ENCODE peak calls at places on chromosomes 5 and 9, in nine cellular contexts. One of them, this sample, is unnamed.

GRCh38 chr9:3437031-3437430 is 88.8 kb downstream of the RFX3 start:
- DNase-seq in astrocyte of the spinal cord: no peak
- DNase-seq in progenitor cell of endocrine pancreas: no peak
- DNase-seq in OCI-LY7: no peak
- DNase-seq in epithelial cell of proximal tubule: no peak
- DNase-seq in PC-9: no peak
- DNase-seq in B cell: no peak
- DNase-seq in mesothelial cell of epicardium: no peak
- DNase-seq in choroid plexus epithelial cell: no peak
- DNase-seq in this sample: no peak

GRCh38 chr5:33305530-33305929 is 135.2 kb upstream of the TARS1 start:
- DNase-seq in astrocyte of the spinal cord: no peak
- DNase-seq in progenitor cell of endocrine pancreas: no peak
- DNase-seq in OCI-LY7: no peak
- DNase-seq in epithelial cell of proximal tubule: no peak
- DNase-seq in PC-9: no peak
- DNase-seq in B cell: no peak
- DNase-seq in mesothelial cell of epicardium: no peak
- DNase-seq in choroid plexus epithelial cell: no peak
- DNase-seq in this sample: no peak

GRCh38 chr9:90698874-90699440 is 56.3 kb upstream of the DIRAS2 start:
- DNase-seq in astrocyte of the spinal cord: no peak
- DNase-seq in progenitor cell of endocrine pancreas: no peak
- DNase-seq in OCI-LY7: no peak
- DNase-seq in epithelial cell of proximal tubule: no peak
- DNase-seq in PC-9: no peak
- DNase-seq in B cell: no peak
- DNase-seq in mesothelial cell of epicardium: no peak
- DNase-seq in choroid plexus epithelial cell: no peak
- DNase-seq in this sample: no peak

GRCh38 chr9:121815556-121816448 is 164.4 kb downstream of the DAB2IP start:
- DNase-seq in astrocyte of the spinal cord: no peak
- DNase-seq in progenitor cell of endocrine pancreas: no peak
- DNase-seq in OCI-LY7: no peak
- DNase-seq in epithelial cell of proximal tubule: no peak
- DNase-seq in PC-9: no peak
- DNase-seq in B cell: no peak
- DNase-seq in mesothelial cell of epicardium: no peak
- DNase-seq in choroid plexus epithelial cell: no peak
- DNase-seq in this sample: no peak

GRCh38 chr5:133944263-133945230 is 23.9 kb downstream of the C5orf15 start:
- DNase-seq in astrocyte of the spinal cord: peak
- DNase-seq in progenitor cell of endocrine pancreas: peak
- DNase-seq in OCI-LY7: peak
- DNase-seq in epithelial cell of proximal tubule: no peak
- DNase-seq in PC-9: peak
- DNase-seq in B cell: no peak
- DNase-seq in mesothelial cell of epicardium: peak
- DNase-seq in choroid plexus epithelial cell: peak
- DNase-seq in this sample: peak

GRCh38 chr9:87071473-87071872 is 124.2 kb upstream of the GAS1 start:
- DNase-seq in astrocyte of the spinal cord: no peak
- DNase-seq in progenitor cell of endocrine pancreas: no peak
- DNase-seq in OCI-LY7: no peak
- DNase-seq in epithelial cell of proximal tubule: no peak
- DNase-seq in PC-9: no peak
- DNase-seq in B cell: no peak
- DNase-seq in mesothelial cell of epicardium: no peak
- DNase-seq in choroid plexus epithelial cell: no peak
- DNase-seq in this sample: no peak

GRCh38 chr5:33675958-33676464 is 215.8 kb downstream of the ADAMTS12 start:
- DNase-seq in astrocyte of the spinal cord: no peak
- DNase-seq in progenitor cell of endocrine pancreas: no peak
- DNase-seq in OCI-LY7: peak
- DNase-seq in epithelial cell of proximal tubule: no peak
- DNase-seq in PC-9: no peak
- DNase-seq in B cell: peak
- DNase-seq in mesothelial cell of epicardium: no peak
- DNase-seq in choroid plexus epithelial cell: no peak
- DNase-seq in this sample: peak

GRCh38 chr5:155883966-155884555 is 442.9 kb upstream of the SGCD start:
- DNase-seq in astrocyte of the spinal cord: no peak
- DNase-seq in progenitor cell of endocrine pancreas: no peak
- DNase-seq in OCI-LY7: no peak
- DNase-seq in epithelial cell of proximal tubule: no peak
- DNase-seq in PC-9: no peak
- DNase-seq in B cell: no peak
- DNase-seq in mesothelial cell of epicardium: no peak
- DNase-seq in choroid plexus epithelial cell: no peak
- DNase-seq in this sample: no peak

DNA sequence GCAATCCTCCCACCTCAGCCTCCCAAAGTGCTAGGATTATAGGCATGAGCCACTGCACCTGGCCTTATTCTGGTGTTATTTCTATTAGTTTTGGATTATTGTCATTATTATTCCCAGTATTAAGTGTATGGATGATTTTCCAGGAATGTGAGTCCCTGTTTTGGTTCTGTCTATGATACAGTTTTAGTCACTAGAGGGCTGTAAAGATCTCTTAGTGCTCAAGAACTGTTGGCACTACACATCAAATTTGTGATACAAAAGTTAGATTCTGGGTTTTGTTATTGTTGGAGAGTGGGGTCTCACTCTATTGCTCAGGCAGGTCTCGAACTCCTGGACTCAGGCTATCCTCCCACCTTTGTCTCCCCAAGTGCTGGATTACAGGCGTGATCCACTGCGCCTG is 12.1 kb downstream of the CCL28 start:
- DNase-seq in astrocyte of the spinal cord: peak
- DNase-seq in progenitor cell of endocrine pancreas: no peak
- DNase-seq in OCI-LY7: no peak
- DNase-seq in epithelial cell of proximal tubule: no peak
- DNase-seq in PC-9: no peak
- DNase-seq in B cell: no peak
- DNase-seq in mesothelial cell of epicardium: no peak
- DNase-seq in choroid plexus epithelial cell: peak
- DNase-seq in this sample: no peak
- TF ChIP-seq CTCF in astrocyte of the spinal cord: peak
- TF ChIP-seq CTCF in progenitor cell of endocrine pancreas: no peak
- TF ChIP-seq CTCF in OCI-LY7: peak
- TF ChIP-seq CTCF in epithelial cell of proximal tubule: peak
- TF ChIP-seq CTCF in PC-9: peak
- TF ChIP-seq CTCF in B cell: no peak
- TF ChIP-seq CTCF in mesothelial cell of epicardium: no peak
- TF ChIP-seq CTCF in choroid plexus epithelial cell: peak
- TF ChIP-seq CTCF in this sample: no peak

DNA sequence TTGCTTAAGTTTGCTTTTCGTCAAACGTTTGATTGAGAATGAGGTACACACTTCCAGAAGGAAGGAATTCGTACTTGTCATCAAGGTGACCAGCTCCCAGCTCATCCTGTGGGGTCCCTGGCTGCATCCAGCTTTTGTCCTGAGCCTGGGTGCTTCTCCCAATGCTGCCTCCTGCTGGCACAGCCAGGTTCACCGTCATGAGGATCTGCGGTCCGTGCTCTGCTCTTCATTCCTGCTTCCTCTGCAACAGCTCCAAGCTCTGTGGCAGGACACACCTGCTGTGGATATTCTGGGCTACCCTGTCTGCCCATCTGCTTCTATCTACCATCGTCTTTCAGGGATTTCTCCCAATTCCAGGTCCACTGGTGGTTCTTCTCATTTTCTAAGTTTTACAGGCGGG is 13.3 kb upstream of the UBE2QL1 start:
- DNase-seq in astrocyte of the spinal cord: no peak
- DNase-seq in progenitor cell of endocrine pancreas: peak
- DNase-seq in OCI-LY7: peak
- DNase-seq in epithelial cell of proximal tubule: no peak
- DNase-seq in PC-9: no peak
- DNase-seq in B cell: no peak
- DNase-seq in mesothelial cell of epicardium: no peak
- DNase-seq in choroid plexus epithelial cell: peak
- DNase-seq in this sample: no peak
- TF ChIP-seq CTCF in astrocyte of the spinal cord: peak
- TF ChIP-seq CTCF in progenitor cell of endocrine pancreas: peak
- TF ChIP-seq CTCF in OCI-LY7: peak
- TF ChIP-seq CTCF in epithelial cell of proximal tubule: peak
- TF ChIP-seq CTCF in PC-9: peak
- TF ChIP-seq CTCF in B cell: no peak
- TF ChIP-seq CTCF in mesothelial cell of epicardium: peak
- TF ChIP-seq CTCF in choroid plexus epithelial cell: peak
- TF ChIP-seq CTCF in this sample: peak

DNA sequence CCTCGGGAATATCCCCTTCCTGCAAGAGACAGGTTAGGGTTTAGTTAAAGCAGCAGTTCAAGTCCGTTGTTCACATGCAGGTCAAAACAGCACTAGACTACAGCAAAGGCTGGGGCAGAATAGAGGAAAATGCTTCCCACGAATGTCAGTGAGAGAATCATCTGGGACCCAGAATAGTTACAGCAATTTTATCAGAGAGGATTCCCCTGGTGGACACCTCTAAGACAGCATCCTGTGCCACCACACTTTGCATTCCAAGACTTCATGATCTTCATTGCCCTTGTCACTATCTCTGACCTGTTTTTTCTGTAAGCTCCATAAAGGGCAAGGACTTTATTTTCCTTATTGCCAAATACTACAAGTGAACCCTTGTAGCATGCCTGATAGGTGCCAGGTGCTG is 12.9 kb downstream of the GRXCR2 start:
- DNase-seq in astrocyte of the spinal cord: no peak
- DNase-seq in progenitor cell of endocrine pancreas: no peak
- DNase-seq in OCI-LY7: no peak
- DNase-seq in epithelial cell of proximal tubule: no peak
- DNase-seq in PC-9: no peak
- DNase-seq in B cell: no peak
- DNase-seq in mesothelial cell of epicardium: no peak
- DNase-seq in choroid plexus epithelial cell: no peak
- DNase-seq in this sample: no peak
- TF ChIP-seq CTCF in astrocyte of the spinal cord: peak
- TF ChIP-seq CTCF in progenitor cell of endocrine pancreas: peak
- TF ChIP-seq CTCF in OCI-LY7: no peak
- TF ChIP-seq CTCF in epithelial cell of proximal tubule: peak
- TF ChIP-seq CTCF in PC-9: no peak
- TF ChIP-seq CTCF in B cell: no peak
- TF ChIP-seq CTCF in mesothelial cell of epicardium: peak
- TF ChIP-seq CTCF in choroid plexus epithelial cell: peak
- TF ChIP-seq CTCF in this sample: no peak

DNA sequence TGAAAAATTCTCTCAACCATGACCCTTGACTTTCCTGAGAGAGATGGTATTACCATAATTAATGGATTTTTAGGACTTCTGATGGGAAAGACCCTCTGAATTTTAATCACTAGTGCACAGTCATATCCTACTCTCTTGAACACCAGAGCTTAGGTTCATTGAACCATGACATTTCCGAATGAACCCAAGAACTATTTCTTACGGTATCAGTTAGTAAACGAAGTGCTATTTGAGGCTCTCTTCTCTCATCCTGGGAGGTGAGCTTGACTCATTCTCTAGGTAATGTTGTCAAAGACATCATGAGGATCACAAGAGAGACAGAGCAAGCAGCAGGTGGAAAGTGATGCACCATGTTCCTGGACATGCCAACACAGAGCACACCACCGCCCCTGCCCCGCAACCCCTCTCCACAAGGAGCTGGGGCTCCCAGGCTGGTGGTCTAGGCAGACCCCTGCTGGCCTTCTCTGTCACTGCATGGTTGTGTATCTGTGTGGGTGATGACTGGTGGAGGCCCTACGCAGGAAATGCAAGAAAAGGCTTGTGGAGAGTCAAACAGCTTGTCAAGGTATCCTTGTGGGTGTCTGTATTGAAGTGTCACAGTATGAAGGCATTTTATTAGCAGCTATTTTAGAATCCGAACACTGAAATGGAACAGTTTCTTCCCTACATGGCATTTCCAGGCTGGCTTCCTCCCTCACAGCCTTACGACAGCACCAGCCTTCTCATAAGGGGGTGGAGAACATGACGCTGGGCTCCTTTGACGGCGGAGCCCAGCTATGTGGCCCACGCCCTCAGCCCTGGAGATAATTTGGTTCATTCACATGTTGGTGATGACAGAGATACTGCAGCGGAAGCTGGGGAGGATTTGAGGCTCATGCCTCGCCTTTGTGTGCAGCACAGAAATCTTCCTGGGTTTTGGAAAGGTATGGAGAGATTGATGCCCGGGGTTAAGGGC is 297.6 kb downstream of the NTRK2 start:
- DNase-seq in astrocyte of the spinal cord: no peak
- DNase-seq in progenitor cell of endocrine pancreas: no peak
- DNase-seq in OCI-LY7: no peak
- DNase-seq in epithelial cell of proximal tubule: no peak
- DNase-seq in PC-9: no peak
- DNase-seq in B cell: no peak
- DNase-seq in mesothelial cell of epicardium: no peak
- DNase-seq in choroid plexus epithelial cell: no peak
- DNase-seq in this sample: peak
- TF ChIP-seq CTCF in astrocyte of the spinal cord: peak
- TF ChIP-seq CTCF in progenitor cell of endocrine pancreas: peak
- TF ChIP-seq CTCF in OCI-LY7: no peak
- TF ChIP-seq CTCF in epithelial cell of proximal tubule: peak
- TF ChIP-seq CTCF in PC-9: no peak
- TF ChIP-seq CTCF in B cell: no peak
- TF ChIP-seq CTCF in mesothelial cell of epicardium: peak
- TF ChIP-seq CTCF in choroid plexus epithelial cell: no peak
- TF ChIP-seq CTCF in this sample: peak